ENCODE peak calls at places on chromosomes 6 and 20, in five cellular contexts. T is GM12865; Y is activated CD4-positive, alpha-beta T cell treated with anti-CD3 and anti-CD28 coated beads for 36 hours; O is cardiac muscle cell; C is Peyer's patch. M is an unnamed sample.

GRCh38 chr6:1418471-1419191 is 29.3 kb downstream of the FOXF2 start:
- DNase-seq in C (no peak), T (no peak), O (no peak), Y (no peak), M (no peak)

GRCh38 chr6:62740596-62740995 is 454.6 kb upstream of the KHDRBS2 start:
- DNase-seq in T (no peak), C (no peak), Y (no peak), O (no peak), M (no peak)

GRCh38 chr20:4373454-4373853 is 348.3 kb upstream of the PRND start:
- DNase-seq in O (no peak), C (no peak), Y (no peak), T (no peak), M (no peak)

GRCh38 chr6:16420715-16421461 is 182.5 kb downstream of the GMPR start:
- DNase-seq in Y (peak; percentile 66), O (peak; percentile 66), T (peak; percentile 94), C (no peak), M (no peak)

GRCh38 chr20:19947611-19948264 is 69.4 kb upstream of the NAA20 start:
- DNase-seq in C (no peak), Y (peak; percentile 32), O (peak; percentile 76), T (peak; percentile 86), M (no peak)

GRCh38 chr6:52303178-52303577 is 18.6 kb upstream of the MCM3 start:
- DNase-seq in T (no peak), C (no peak), Y (no peak), O (no peak), M (no peak)

GRCh38 chr6:143510991-143511891 is at the start of gene FUCA2:
- DNase-seq in C (peak; percentile 94), T (peak; percentile 77), O (peak; percentile 95), Y (peak; percentile 80), M (peak; percentile 94)

GRCh38 chr6:98323605-98324004 is 510.8 kb upstream of the POU3F2 start:
- DNase-seq in T (peak; percentile 12), Y (no peak), C (no peak), O (no peak), M (no peak)

GRCh38 chr6:119481981-119482380 is 132.4 kb upstream of the MAN1A1 start:
- DNase-seq in C (no peak), O (no peak), Y (no peak), T (no peak), M (no peak)

GRCh38 chr6:167788531-167788903 is 38.2 kb upstream of the AFDN start:
- DNase-seq in O (no peak), T (no peak), C (no peak), Y (no peak), M (no peak)

GRCh38 chr6:19309661-19310060 is 527.5 kb upstream of the ID4 start:
- DNase-seq in T (no peak), C (no peak), Y (no peak), O (no peak), M (no peak)

GRCh38 chr6:135128268-135128914 is 52.7 kb upstream of the MYB start:
- DNase-seq in C (no peak), Y (peak; percentile 83), T (peak; percentile 81), O (no peak), M (no peak)

GRCh38 chr6:10510592-10511367 is 10.4 kb upstream of the GCNT2 start:
- DNase-seq in C (peak; percentile 75), Y (peak; percentile 73), T (peak; percentile 76), O (peak; percentile 21), M (peak; percentile 80)